ENCODE peak calls at places on chromosomes 4 and X, in six cellular contexts. One of them, this sample, is unnamed.

GRCh38 chr4:11281720-11282119 is 147.0 kb downstream of the HS3ST1 start:
- DNase-seq in IMR-90: no peak
- DNase-seq in mesenchymal stem cell: no peak
- DNase-seq in trophoblast cell: no peak
- DNase-seq in neuronal stem cell: no peak
- DNase-seq in H1: no peak
- DNase-seq in this sample: no peak

GRCh38 chr4:17561195-17561909 is 15.6 kb upstream of the LAP3 start:
- DNase-seq in IMR-90: peak
- DNase-seq in mesenchymal stem cell: no peak
- DNase-seq in trophoblast cell: peak
- DNase-seq in neuronal stem cell: no peak
- DNase-seq in H1: no peak
- DNase-seq in this sample: no peak

GRCh38 chr4:139768913-139769312 is 103.3 kb downstream of the MGST2 start:
- DNase-seq in IMR-90: no peak
- DNase-seq in mesenchymal stem cell: no peak
- DNase-seq in trophoblast cell: peak
- DNase-seq in neuronal stem cell: no peak
- DNase-seq in H1: peak
- DNase-seq in this sample: peak

GRCh38 chr4:99863-100262 is 24.4 kb upstream of the ZNF718 start:
- DNase-seq in IMR-90: no peak
- DNase-seq in mesenchymal stem cell: no peak
- DNase-seq in trophoblast cell: no peak
- DNase-seq in neuronal stem cell: no peak
- DNase-seq in H1: no peak
- DNase-seq in this sample: no peak

GRCh38 chr4:140296335-140296753 is 77.1 kb upstream of the SCOC start:
- DNase-seq in IMR-90: peak
- DNase-seq in mesenchymal stem cell: peak
- DNase-seq in trophoblast cell: peak
- DNase-seq in neuronal stem cell: no peak
- DNase-seq in H1: no peak
- DNase-seq in this sample: no peak

GRCh38 chr4:26576171-26576829 is 7.6 kb upstream of the TBC1D19 start:
- DNase-seq in IMR-90: peak
- DNase-seq in mesenchymal stem cell: peak
- DNase-seq in trophoblast cell: no peak
- DNase-seq in neuronal stem cell: no peak
- DNase-seq in H1: no peak
- DNase-seq in this sample: no peak

GRCh38 chr4:167196386-167196785 is 37.9 kb downstream of the SPOCK3 start:
- DNase-seq in IMR-90: no peak
- DNase-seq in mesenchymal stem cell: peak
- DNase-seq in trophoblast cell: no peak
- DNase-seq in neuronal stem cell: no peak
- DNase-seq in H1: no peak
- DNase-seq in this sample: no peak

GRCh38 chrX:3145716-3146115 is 104.4 kb downstream of the ARSF start:
- DNase-seq in IMR-90: peak
- DNase-seq in mesenchymal stem cell: no peak
- DNase-seq in trophoblast cell: no peak
- DNase-seq in neuronal stem cell: no peak
- DNase-seq in H1: no peak
- DNase-seq in this sample: no peak

GRCh38 chrX:112820364-112821308 is 20.0 kb downstream of the AMOT start:
- DNase-seq in IMR-90: no peak
- DNase-seq in mesenchymal stem cell: peak
- DNase-seq in trophoblast cell: peak
- DNase-seq in neuronal stem cell: no peak
- DNase-seq in H1: no peak
- DNase-seq in this sample: no peak

GRCh38 chr4:100547541-100548208 is 29.9 kb upstream of the EMCN start:
- DNase-seq in IMR-90: no peak
- DNase-seq in mesenchymal stem cell: no peak
- DNase-seq in trophoblast cell: no peak
- DNase-seq in neuronal stem cell: no peak
- DNase-seq in H1: no peak
- DNase-seq in this sample: peak

GRCh38 chrX:45767021-45767491 is 566.4 kb upstream of the DIPK2B start:
- DNase-seq in IMR-90: peak
- DNase-seq in mesenchymal stem cell: peak
- DNase-seq in trophoblast cell: no peak
- DNase-seq in neuronal stem cell: no peak
- DNase-seq in H1: no peak
- DNase-seq in this sample: no peak

GRCh38 chr4:11506194-11506593 is 77.5 kb upstream of the HS3ST1 start:
- DNase-seq in IMR-90: no peak
- DNase-seq in mesenchymal stem cell: no peak
- DNase-seq in trophoblast cell: no peak
- DNase-seq in neuronal stem cell: no peak
- DNase-seq in H1: no peak
- DNase-seq in this sample: no peak

GRCh38 chr4:107349266-107349665 is 313.2 kb upstream of the DKK2 start:
- DNase-seq in IMR-90: no peak
- DNase-seq in mesenchymal stem cell: peak
- DNase-seq in trophoblast cell: no peak
- DNase-seq in neuronal stem cell: no peak
- DNase-seq in H1: no peak
- DNase-seq in this sample: no peak

GRCh38 chr4:3174371-3175338 is 74.3 kb upstream of the MSANTD1 start:
- DNase-seq in IMR-90: no peak
- DNase-seq in mesenchymal stem cell: no peak
- DNase-seq in trophoblast cell: no peak
- DNase-seq in neuronal stem cell: no peak
- DNase-seq in H1: no peak
- DNase-seq in this sample: no peak

GRCh38 chr4:150714462-150715438 is 132.8 kb downstream of the MAB21L2 start:
- DNase-seq in IMR-90: no peak
- DNase-seq in mesenchymal stem cell: no peak
- DNase-seq in trophoblast cell: no peak
- DNase-seq in neuronal stem cell: no peak
- DNase-seq in H1: no peak
- DNase-seq in this sample: no peak

GRCh38 chr4:18020145-18020670 is 1.3 kb downstream of the LCORL start:
- DNase-seq in IMR-90: peak
- DNase-seq in mesenchymal stem cell: no peak
- DNase-seq in trophoblast cell: no peak
- DNase-seq in neuronal stem cell: no peak
- DNase-seq in H1: no peak
- DNase-seq in this sample: peak

GRCh38 chrX:20412871-20413486 is 146.3 kb upstream of the RPS6KA3 start:
- DNase-seq in IMR-90: no peak
- DNase-seq in mesenchymal stem cell: no peak
- DNase-seq in trophoblast cell: no peak
- DNase-seq in neuronal stem cell: no peak
- DNase-seq in H1: no peak
- DNase-seq in this sample: no peak

GRCh38 chr4:3832536-3833220 is 66.5 kb downstream of the ADRA2C start:
- DNase-seq in IMR-90: no peak
- DNase-seq in mesenchymal stem cell: no peak
- DNase-seq in trophoblast cell: no peak
- DNase-seq in neuronal stem cell: no peak
- DNase-seq in H1: no peak
- DNase-seq in this sample: no peak

GRCh38 chr4:114383721-114384120 is 214.9 kb upstream of the UGT8 start:
- DNase-seq in IMR-90: peak
- DNase-seq in mesenchymal stem cell: peak
- DNase-seq in trophoblast cell: no peak
- DNase-seq in neuronal stem cell: no peak
- DNase-seq in H1: no peak
- DNase-seq in this sample: no peak

GRCh38 chr4:74370912-74371311 is 6.0 kb downstream of the EREG start:
- DNase-seq in IMR-90: peak
- DNase-seq in mesenchymal stem cell: peak
- DNase-seq in trophoblast cell: peak
- DNase-seq in neuronal stem cell: peak
- DNase-seq in H1: no peak
- DNase-seq in this sample: peak

GRCh38 chr4:173380987-173381386 is 10.2 kb downstream of the SAP30 start:
- DNase-seq in IMR-90: no peak
- DNase-seq in mesenchymal stem cell: no peak
- DNase-seq in trophoblast cell: no peak
- DNase-seq in neuronal stem cell: no peak
- DNase-seq in H1: no peak
- DNase-seq in this sample: no peak

GRCh38 chrX:10070714-10071436 is 85.9 kb upstream of the CLCN4 start:
- DNase-seq in IMR-90: no peak
- DNase-seq in mesenchymal stem cell: no peak
- DNase-seq in trophoblast cell: no peak
- DNase-seq in neuronal stem cell: no peak
- DNase-seq in H1: no peak
- DNase-seq in this sample: no peak

GRCh38 chrX:41808042-41808441 is 84.1 kb downstream of the GPR82 start:
- DNase-seq in IMR-90: no peak
- DNase-seq in mesenchymal stem cell: no peak
- DNase-seq in trophoblast cell: no peak
- DNase-seq in neuronal stem cell: no peak
- DNase-seq in H1: no peak
- DNase-seq in this sample: no peak

GRCh38 chr4:7487464-7487863 is 52.7 kb upstream of the PSAPL1 start:
- DNase-seq in IMR-90: no peak
- DNase-seq in mesenchymal stem cell: no peak
- DNase-seq in trophoblast cell: no peak
- DNase-seq in neuronal stem cell: no peak
- DNase-seq in H1: no peak
- DNase-seq in this sample: no peak

GRCh38 chrX:103343105-103343504 is 13.1 kb downstream of the TCEAL7 start:
- DNase-seq in IMR-90: peak
- DNase-seq in mesenchymal stem cell: peak
- DNase-seq in trophoblast cell: peak
- DNase-seq in neuronal stem cell: no peak
- DNase-seq in H1: no peak
- DNase-seq in this sample: no peak
- H3K14ac ChIP-seq in IMR-90: no peak
- H3K14ac ChIP-seq in mesenchymal stem cell: no peak
- H3K14ac ChIP-seq in trophoblast cell: no peak
- H3K14ac ChIP-seq in neuronal stem cell: no peak
- H3K14ac ChIP-seq in H1: no peak
- H3K14ac ChIP-seq in this sample: no peak

GRCh38 chrX:40107291-40108083 is 9.7 kb upstream of the BCOR start:
- DNase-seq in IMR-90: no peak
- DNase-seq in mesenchymal stem cell: peak
- DNase-seq in trophoblast cell: peak
- DNase-seq in neuronal stem cell: no peak
- DNase-seq in H1: peak
- DNase-seq in this sample: peak

GRCh38 chrX:40108959-40109287 is 11.2 kb upstream of the BCOR start:
- DNase-seq in IMR-90: peak
- DNase-seq in mesenchymal stem cell: peak
- DNase-seq in trophoblast cell: no peak
- DNase-seq in neuronal stem cell: no peak
- DNase-seq in H1: peak
- DNase-seq in this sample: peak

GRCh38 chrX:40111868-40112267 is 14.1 kb upstream of the BCOR start:
- DNase-seq in IMR-90: no peak
- DNase-seq in mesenchymal stem cell: peak
- DNase-seq in trophoblast cell: no peak
- DNase-seq in neuronal stem cell: no peak
- DNase-seq in H1: no peak
- DNase-seq in this sample: no peak

GRCh38 chrX:40108084-40108958 is 10.6 kb upstream of the BCOR start:
- DNase-seq in IMR-90: no peak
- DNase-seq in mesenchymal stem cell: peak
- DNase-seq in trophoblast cell: no peak
- DNase-seq in neuronal stem cell: no peak
- DNase-seq in H1: peak
- DNase-seq in this sample: peak

GRCh38 chrX:40109288-40110008 is 11.7 kb upstream of the BCOR start:
- DNase-seq in IMR-90: peak
- DNase-seq in mesenchymal stem cell: peak
- DNase-seq in trophoblast cell: no peak
- DNase-seq in neuronal stem cell: no peak
- DNase-seq in H1: no peak
- DNase-seq in this sample: peak
- H3K4ac ChIP-seq in IMR-90: no peak
- H3K4ac ChIP-seq in mesenchymal stem cell: peak
- H3K4ac ChIP-seq in trophoblast cell: no peak
- H3K4ac ChIP-seq in neuronal stem cell: no peak
- H3K4ac ChIP-seq in H1: no peak
- H3K4ac ChIP-seq in this sample: no peak

GRCh38 chrX:111133389-111133788 is 37.4 kb downstream of the PAK3 start:
- DNase-seq in IMR-90: peak
- DNase-seq in mesenchymal stem cell: no peak
- DNase-seq in trophoblast cell: no peak
- DNase-seq in neuronal stem cell: no peak
- DNase-seq in H1: no peak
- DNase-seq in this sample: no peak

GRCh38 chrX:111129949-111130348 is 34.0 kb downstream of the PAK3 start:
- DNase-seq in IMR-90: no peak
- DNase-seq in mesenchymal stem cell: peak
- DNase-seq in trophoblast cell: no peak
- DNase-seq in neuronal stem cell: no peak
- DNase-seq in H1: no peak
- DNase-seq in this sample: no peak

GRCh38 chrX:111127038-111127437 is 31.0 kb downstream of the PAK3 start:
- DNase-seq in IMR-90: no peak
- DNase-seq in mesenchymal stem cell: no peak
- DNase-seq in trophoblast cell: no peak
- DNase-seq in neuronal stem cell: no peak
- DNase-seq in H1: no peak
- DNase-seq in this sample: no peak

GRCh38 chrX:111131572-111131971 is 35.6 kb downstream of the PAK3 start:
- DNase-seq in IMR-90: peak
- DNase-seq in mesenchymal stem cell: peak
- DNase-seq in trophoblast cell: peak
- DNase-seq in neuronal stem cell: no peak
- DNase-seq in H1: no peak
- DNase-seq in this sample: no peak
- H3K14ac ChIP-seq in IMR-90: no peak
- H3K14ac ChIP-seq in mesenchymal stem cell: no peak
- H3K14ac ChIP-seq in trophoblast cell: no peak
- H3K14ac ChIP-seq in neuronal stem cell: no peak
- H3K14ac ChIP-seq in H1: no peak
- H3K14ac ChIP-seq in this sample: no peak

DNA sequence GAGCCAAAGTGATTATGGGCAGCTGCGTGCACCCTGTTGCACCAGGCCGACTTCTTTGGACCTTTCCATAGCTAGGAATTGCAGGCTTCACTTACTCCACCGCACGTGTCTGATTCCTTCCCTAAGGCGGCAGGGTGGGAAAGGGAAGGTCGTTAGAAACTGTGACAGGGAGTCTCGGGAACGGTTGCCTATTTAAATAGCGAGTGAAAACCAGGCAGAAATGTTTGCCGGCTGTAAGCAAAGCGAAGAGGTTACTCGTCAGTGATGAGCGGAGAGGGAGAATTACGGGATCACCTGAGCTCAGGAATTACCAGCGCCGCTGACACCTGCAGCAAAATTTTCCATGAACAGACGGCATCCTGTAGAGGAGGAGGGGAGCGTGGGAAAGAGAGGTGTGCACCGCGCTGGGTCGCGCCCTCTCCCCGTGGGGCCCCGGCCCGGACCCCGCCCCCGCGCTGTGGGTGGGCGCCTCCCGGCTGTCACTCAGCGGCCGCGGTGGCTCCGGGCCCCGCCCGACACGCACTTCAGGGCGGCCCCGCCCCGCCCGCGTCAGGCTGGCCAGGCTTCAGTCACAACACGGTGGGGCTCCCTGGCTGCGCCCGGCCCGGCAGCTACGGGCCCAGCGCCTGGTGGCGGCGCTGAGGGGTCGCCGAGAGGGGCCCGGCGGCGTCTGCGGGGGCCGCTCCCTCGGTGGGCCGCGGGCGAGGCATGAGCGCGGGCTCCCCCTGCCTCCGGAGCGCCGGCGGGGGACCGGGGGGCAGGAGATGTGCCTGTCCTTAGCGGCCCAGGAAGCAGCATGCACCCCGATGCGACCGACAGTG is at the start of gene SNX25:
- DNase-seq in IMR-90: peak
- DNase-seq in mesenchymal stem cell: peak
- DNase-seq in trophoblast cell: peak
- DNase-seq in neuronal stem cell: peak
- DNase-seq in H1: peak
- DNase-seq in this sample: peak
- H3K4ac ChIP-seq in IMR-90: peak
- H3K4ac ChIP-seq in mesenchymal stem cell: peak
- H3K4ac ChIP-seq in trophoblast cell: peak
- H3K4ac ChIP-seq in neuronal stem cell: no peak
- H3K4ac ChIP-seq in H1: peak
- H3K4ac ChIP-seq in this sample: no peak

This sample was measured in H9.